ENCODE peak calls at places on chromosomes 4 and X, in four cellular contexts. S is breast epithelium, L is IMR-90, K is body of pancreas. O is an unnamed sample.

GRCh38 chr4:106369456-106370060 is 980 bp upstream of the GIMD1 start:
- DNase-seq in S (no peak), L (peak; percentile 86), K (peak; percentile 46), O (no peak)

GRCh38 chr4:172980178-172980577 is 188.4 kb upstream of the GALNT7 start:
- DNase-seq in S (no peak), L (peak; percentile 11), K (no peak), O (no peak)

GRCh38 chr4:31655328-31655727 is 935.2 kb downstream of the PCDH7 start:
- DNase-seq in S (no peak), L (peak; percentile 17), K (no peak), O (no peak)

GRCh38 chr4:151129801-151130200 is 30.4 kb downstream of the RPS3A start:
- DNase-seq in S (no peak), L (peak; percentile 17), K (no peak), O (no peak)

GRCh38 chrX:73851014-73852009 is 288.3 kb downstream of the CHIC1 start:
- DNase-seq in S (no peak), L (peak; percentile 96), K (no peak), O (peak; percentile 90)

GRCh38 chrX:120021927-120022326 is 55.6 kb downstream of the RHOXF2B start:
- DNase-seq in S (no peak), L (no peak), K (no peak), O (no peak)

GRCh38 chr4:154082760-154083530 is 294.1 kb upstream of the SFRP2 start:
- DNase-seq in S (no peak), L (no peak), K (no peak), O (no peak)

GRCh38 chrX:56995271-56995994 is at the start of gene SPIN3:
- DNase-seq in S (peak; percentile 77), L (peak; percentile 59), K (peak; percentile 87), O (peak; percentile 83)

GRCh38 chr4:182826391-182826790 is 90.8 kb downstream of the DCTD start:
- DNase-seq in S (no peak), L (no peak), K (no peak), O (no peak)

GRCh38 chr4:67161311-67161710 is 384.0 kb downstream of the CENPC start:
- DNase-seq in S (no peak), L (no peak), K (no peak), O (no peak)

GRCh38 chrX:24332868-24333267 is 19.0 kb upstream of the SUPT20HL2 start:
- DNase-seq in S (no peak), L (no peak), K (no peak), O (no peak)

GRCh38 chrX:49627030-49627777 is 28.4 kb downstream of the GAGE1 start:
- DNase-seq in S (no peak), L (no peak), K (no peak), O (no peak)

GRCh38 chr4:52713456-52713937 is 37.7 kb downstream of the ERVMER34-1 start:
- DNase-seq in S (no peak), L (peak; percentile 5), K (no peak), O (no peak)

GRCh38 chrX:68978211-68978780 is 149.5 kb downstream of the EFNB1 start:
- DNase-seq in S (no peak), L (peak; percentile 56), K (peak; percentile 34), O (no peak)

GRCh38 chr4:95638920-95639501 is 90.2 kb upstream of the UNC5C start:
- DNase-seq in S (no peak), L (no peak), K (no peak), O (no peak)

GRCh38 chr4:121674191-121674590 is 22.6 kb downstream of the ANXA5 start:
- DNase-seq in S (no peak), L (no peak), K (no peak), O (no peak)

GRCh38 chr4:121676388-121677075 is 20.2 kb downstream of the ANXA5 start:
- DNase-seq in S (no peak), L (no peak), K (no peak), O (no peak)

GRCh38 chr4:121677524-121677923 is 19.3 kb downstream of the ANXA5 start:
- DNase-seq in S (no peak), L (no peak), K (no peak), O (no peak)

GRCh38 chr4:121674696-121675095 is 22.1 kb downstream of the ANXA5 start:
- DNase-seq in S (no peak), L (no peak), K (no peak), O (no peak)

DNA sequence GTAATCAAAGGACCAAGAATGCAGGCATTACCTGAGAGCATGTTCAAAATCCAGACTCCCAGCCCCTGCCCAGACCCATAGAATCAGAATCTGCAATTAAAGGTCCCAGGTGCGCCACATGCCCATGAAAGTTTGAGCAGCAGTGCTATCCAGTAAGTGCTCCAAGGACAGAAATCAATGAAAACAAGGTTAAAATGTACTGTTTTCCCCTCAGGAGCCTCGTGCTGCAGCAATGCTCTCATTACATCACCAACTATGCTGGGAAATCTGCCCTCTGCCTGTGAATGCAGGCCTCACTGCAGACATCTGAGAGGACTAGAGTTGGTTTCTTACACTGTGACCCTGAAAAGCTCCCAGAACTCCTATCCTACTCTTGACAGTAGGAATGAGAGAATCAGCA is 21.1 kb downstream of the ANXA5 start:
- DNase-seq in S (no peak), L (peak; percentile 61), K (no peak), O (no peak)
- H3K36me3 ChIP-seq in S (peaks cover 6% of the 10 kb centered on the region), L (peaks cover 52% of the 10 kb centered on the region), K (peaks cover 17% of the 10 kb centered on the region), O (peaks cover 97% of the 10 kb centered on the region)

DNA sequence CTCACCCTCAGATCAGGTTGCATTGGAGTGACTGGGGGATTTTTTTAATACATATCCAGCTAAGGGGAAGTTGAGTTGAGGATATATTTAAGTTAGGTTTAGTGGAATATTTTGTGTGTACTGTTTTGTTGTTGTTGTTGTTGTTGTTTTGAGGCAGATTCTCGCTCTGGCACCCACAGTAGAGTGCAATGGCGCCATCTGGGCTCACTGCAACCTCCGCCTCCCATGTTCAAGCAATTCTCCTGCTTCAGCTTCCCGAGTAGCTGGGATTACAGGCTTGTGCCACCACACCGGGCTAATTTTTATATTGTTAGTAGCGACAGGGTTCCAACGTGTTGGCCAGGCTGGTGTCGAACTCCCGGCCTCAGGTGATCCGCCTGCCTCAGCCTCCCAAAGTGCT is 38.6 kb upstream of the ATP6AP2 start:
- DNase-seq in S (no peak), L (no peak), K (no peak), O (no peak)
- TF ChIP-seq CTCF in S (no peak), L (no peak), K (no peak), O (no peak)

DNA sequence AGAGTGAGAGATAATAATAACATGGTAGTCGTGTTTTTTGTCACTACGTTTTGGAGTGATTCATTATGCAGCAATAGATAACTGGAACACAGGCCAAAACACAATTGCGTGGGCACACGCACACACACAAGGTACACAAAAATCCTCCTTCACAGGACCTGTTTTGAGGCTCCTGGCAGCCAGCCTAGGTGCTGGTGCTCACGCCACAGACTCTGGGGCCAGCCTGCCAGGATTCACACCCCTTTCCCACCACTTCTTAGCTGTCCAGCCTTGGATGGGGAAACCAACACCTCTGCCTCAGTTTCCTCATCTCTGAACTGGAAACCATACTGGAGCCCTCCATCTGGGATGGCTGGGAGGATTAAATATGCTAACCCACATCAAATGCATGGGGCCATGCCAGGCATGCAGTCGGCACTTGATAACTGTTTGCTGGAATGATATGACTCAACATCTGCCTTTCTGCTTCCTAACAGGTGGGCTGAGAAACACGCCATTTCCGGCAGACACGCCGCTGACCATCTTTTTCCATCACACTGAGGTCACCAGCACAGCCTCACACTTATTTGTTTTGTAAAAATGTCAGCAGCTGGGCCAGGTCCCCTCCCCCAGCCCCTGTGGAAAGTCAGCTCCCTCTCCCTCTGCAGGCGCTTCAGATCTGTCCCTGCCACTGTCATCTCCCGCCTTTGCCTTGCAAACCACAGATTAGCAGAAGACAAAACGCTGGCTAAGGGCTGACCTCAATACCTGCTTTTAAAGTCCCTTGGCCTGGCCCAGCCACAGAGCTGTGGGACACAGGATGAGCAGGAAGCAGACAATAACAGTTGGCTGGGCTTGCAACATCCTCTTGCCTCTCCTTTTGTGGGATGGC is 237.5 kb downstream of the BCOR start:
- DNase-seq in S (no peak), L (peak; percentile 91), K (no peak), O (no peak)
- H3K36me3 ChIP-seq in S (no peaks in the 10 kb centered on the region), L (no peaks in the 10 kb centered on the region), K (no peaks in the 10 kb centered on the region), O (no peaks in the 10 kb centered on the region)

GRCh38 chrX:31670245-31670644 is 598.4 kb upstream of the FTHL17 start:
- DNase-seq in S (no peak), L (no peak), K (no peak), O (no peak)
- TF ChIP-seq CTCF in S (no peak), L (no peak), K (no peak), O (no peak)

GRCh38 chr4:73185903-73186302 is 72.7 kb downstream of the ANKRD17 start:
- DNase-seq in S (no peak), L (no peak), K (no peak), O (no peak)

GRCh38 chr4:73178389-73178788 is 80.2 kb downstream of the ANKRD17 start:
- DNase-seq in S (no peak), L (no peak), K (no peak), O (no peak)

DNA sequence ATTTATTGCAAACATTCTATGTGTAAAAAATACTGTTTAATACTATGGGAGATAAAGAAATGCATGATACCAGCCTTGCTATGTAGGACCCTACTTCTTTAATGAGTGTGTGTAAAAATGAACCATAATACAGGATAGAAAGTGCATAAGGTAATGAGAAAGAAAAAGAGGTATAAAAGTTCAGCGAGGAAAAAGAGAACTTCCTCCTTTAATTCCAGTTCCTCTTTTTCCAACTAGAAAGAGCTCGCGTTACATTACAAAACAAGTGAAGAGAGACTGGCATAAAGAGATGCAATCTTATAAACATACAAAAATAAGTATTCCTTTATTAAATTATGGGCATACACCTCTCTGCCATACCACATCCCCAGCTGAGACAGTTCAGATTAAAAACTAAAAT is 77.4 kb downstream of the ANKRD17 start:
- DNase-seq in S (no peak), L (no peak), K (no peak), O (no peak)
- H3K36me3 ChIP-seq in S (no peaks in the 10 kb centered on the region), L (peaks cover 3% of the 10 kb centered on the region), K (no peaks in the 10 kb centered on the region), O (no peaks in the 10 kb centered on the region)

GRCh38 chrX:95505721-95506120 is 1178.9 kb upstream of the DIAPH2 start:
- DNase-seq in S (no peak), L (no peak), K (no peak), O (no peak)
- TF ChIP-seq CTCF in S (no peak), L (no peak), K (no peak), O (no peak)

DNA sequence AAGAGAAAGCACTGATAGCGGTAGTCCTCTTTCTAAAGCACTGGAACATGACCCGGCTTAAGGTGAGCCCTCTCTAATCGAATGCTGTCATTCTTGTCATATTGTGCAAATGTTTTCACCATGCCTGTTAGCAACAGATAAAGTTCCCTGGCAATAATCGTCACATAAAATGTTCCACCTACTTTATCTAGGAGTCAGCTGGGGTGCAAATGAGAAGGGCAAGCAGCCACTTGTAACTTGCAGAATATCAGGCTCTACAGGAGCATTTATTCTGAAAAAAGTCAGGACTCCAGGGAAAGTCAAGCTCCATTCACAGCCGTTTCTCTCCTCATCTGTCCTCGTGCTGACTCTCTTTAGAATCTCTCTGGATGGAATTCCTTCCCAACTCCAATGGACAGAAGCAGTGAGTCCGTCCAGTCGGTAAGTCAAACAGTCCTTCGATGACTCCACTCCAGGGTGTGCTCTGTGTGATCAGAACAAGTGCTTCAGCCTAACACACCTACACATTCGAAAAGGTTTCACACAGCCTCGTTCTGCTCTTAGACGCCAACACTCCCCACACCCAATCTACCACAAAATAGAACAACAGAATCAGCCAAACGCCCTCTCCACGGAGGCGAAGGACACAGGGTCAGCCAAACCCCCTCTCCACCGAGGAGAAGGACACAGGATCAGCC is 101.7 kb upstream of the FRG1 start:
- DNase-seq in S (no peak), L (no peak), K (peak; percentile 31), O (no peak)
- H3K36me3 ChIP-seq in S (no peaks in the 10 kb centered on the region), L (no peaks in the 10 kb centered on the region), K (no peaks in the 10 kb centered on the region), O (no peaks in the 10 kb centered on the region)

GRCh38 chr4:140326395-140326993 is 47.0 kb upstream of the SCOC start:
- DNase-seq in S (no peak), L (peak; percentile 65), K (peak; percentile 47), O (no peak)
- TF ChIP-seq CTCF in S (peak; percentile 64), L (peak; percentile 74), K (peak; percentile 61), O (peak; percentile 27)